ENCODE peak calls at places on chromosomes 13 and 19, in eight cellular contexts. One of them, this sample, is unnamed.

GRCh38 chr19:23093832-23094231 is 23.0 kb upstream of the ZNF730 start:
- DNase-seq in OCI-LY7: no peak
- DNase-seq in CD8-positive, alpha-beta memory T cell: no peak
- DNase-seq in heart left ventricle: no peak
- DNase-seq in DND-41: no peak
- DNase-seq in cardiac muscle cell: no peak
- DNase-seq in foreskin fibroblast: no peak
- DNase-seq in AG09309: no peak
- DNase-seq in this sample: no peak

GRCh38 chr13:97978661-97979450 is 25.4 kb downstream of the IPO5 start:
- DNase-seq in AG09309: no peak
- DNase-seq in heart left ventricle: no peak
- DNase-seq in OCI-LY7: no peak
- DNase-seq in DND-41: no peak
- DNase-seq in cardiac muscle cell: no peak
- DNase-seq in CD8-positive, alpha-beta memory T cell: no peak
- DNase-seq in foreskin fibroblast: peak; percentile 16
- DNase-seq in this sample: peak; percentile 43

GRCh38 chr19:36528921-36529518 is 949 bp upstream of the ZNF260 start:
- DNase-seq in cardiac muscle cell: peak; percentile 12
- DNase-seq in AG09309: no peak
- DNase-seq in OCI-LY7: peak; percentile 39
- DNase-seq in CD8-positive, alpha-beta memory T cell: no peak
- DNase-seq in foreskin fibroblast: no peak
- DNase-seq in DND-41: peak; percentile 29
- DNase-seq in heart left ventricle: peak; percentile 7
- DNase-seq in this sample: no peak

GRCh38 chr19:10419646-10420443 is 493 bp upstream of the PDE4A start:
- DNase-seq in cardiac muscle cell: peak; percentile 72
- DNase-seq in CD8-positive, alpha-beta memory T cell: no peak
- DNase-seq in AG09309: no peak
- DNase-seq in DND-41: peak; percentile 60
- DNase-seq in foreskin fibroblast: peak; percentile 45
- DNase-seq in OCI-LY7: peak; percentile 97
- DNase-seq in heart left ventricle: no peak
- DNase-seq in this sample: peak; percentile 45

GRCh38 chr13:21901772-21902708 is 231.2 kb downstream of the FGF9 start:
- DNase-seq in foreskin fibroblast: no peak
- DNase-seq in CD8-positive, alpha-beta memory T cell: no peak
- DNase-seq in AG09309: no peak
- DNase-seq in heart left ventricle: no peak
- DNase-seq in OCI-LY7: no peak
- DNase-seq in DND-41: no peak
- DNase-seq in cardiac muscle cell: no peak
- DNase-seq in this sample: peak; percentile 50

GRCh38 chr13:96707146-96707545 is 287.1 kb downstream of the OXGR1 start:
- DNase-seq in AG09309: no peak
- DNase-seq in DND-41: no peak
- DNase-seq in CD8-positive, alpha-beta memory T cell: no peak
- DNase-seq in cardiac muscle cell: no peak
- DNase-seq in foreskin fibroblast: no peak
- DNase-seq in OCI-LY7: no peak
- DNase-seq in heart left ventricle: no peak
- DNase-seq in this sample: no peak

GRCh38 chr19:17610384-17610783 is 54.9 kb downstream of the COLGALT1 start:
- DNase-seq in foreskin fibroblast: no peak
- DNase-seq in heart left ventricle: no peak
- DNase-seq in OCI-LY7: peak; percentile 81
- DNase-seq in DND-41: no peak
- DNase-seq in CD8-positive, alpha-beta memory T cell: peak; percentile 11
- DNase-seq in AG09309: no peak
- DNase-seq in cardiac muscle cell: no peak
- DNase-seq in this sample: peak; percentile 25

GRCh38 chr19:40671404-40671803 is 19.0 kb downstream of the NUMBL start:
- DNase-seq in CD8-positive, alpha-beta memory T cell: no peak
- DNase-seq in AG09309: no peak
- DNase-seq in heart left ventricle: peak; percentile 42
- DNase-seq in DND-41: no peak
- DNase-seq in foreskin fibroblast: no peak
- DNase-seq in cardiac muscle cell: no peak
- DNase-seq in OCI-LY7: no peak
- DNase-seq in this sample: no peak

GRCh38 chr13:40772765-40773473 is 1.9 kb upstream of the MRPS31 start:
- DNase-seq in AG09309: no peak
- DNase-seq in CD8-positive, alpha-beta memory T cell: no peak
- DNase-seq in OCI-LY7: no peak
- DNase-seq in DND-41: no peak
- DNase-seq in heart left ventricle: no peak
- DNase-seq in cardiac muscle cell: no peak
- DNase-seq in foreskin fibroblast: no peak
- DNase-seq in this sample: no peak

GRCh38 chr13:31044658-31045620 is 112.5 kb downstream of the TEX26 start:
- DNase-seq in CD8-positive, alpha-beta memory T cell: no peak
- DNase-seq in foreskin fibroblast: no peak
- DNase-seq in DND-41: peak; percentile 24
- DNase-seq in heart left ventricle: no peak
- DNase-seq in AG09309: no peak
- DNase-seq in OCI-LY7: no peak
- DNase-seq in cardiac muscle cell: no peak
- DNase-seq in this sample: no peak

GRCh38 chr13:65868106-65868505 is 1362.0 kb downstream of the PCDH9 start:
- DNase-seq in DND-41: no peak
- DNase-seq in AG09309: no peak
- DNase-seq in cardiac muscle cell: no peak
- DNase-seq in foreskin fibroblast: no peak
- DNase-seq in OCI-LY7: no peak
- DNase-seq in CD8-positive, alpha-beta memory T cell: no peak
- DNase-seq in heart left ventricle: no peak
- DNase-seq in this sample: no peak

GRCh38 chr13:36453518-36453917 is 21.2 kb downstream of the CCNA1 start:
- DNase-seq in CD8-positive, alpha-beta memory T cell: no peak
- DNase-seq in OCI-LY7: peak; percentile 20
- DNase-seq in DND-41: no peak
- DNase-seq in AG09309: peak; percentile 2
- DNase-seq in heart left ventricle: no peak
- DNase-seq in cardiac muscle cell: peak; percentile 34
- DNase-seq in foreskin fibroblast: no peak
- DNase-seq in this sample: peak; percentile 48

GRCh38 chr13:24274452-24274971 is 34.9 kb upstream of the C1QTNF9 start:
- DNase-seq in AG09309: no peak
- DNase-seq in foreskin fibroblast: no peak
- DNase-seq in OCI-LY7: peak; percentile 5
- DNase-seq in heart left ventricle: no peak
- DNase-seq in CD8-positive, alpha-beta memory T cell: peak; percentile 61
- DNase-seq in DND-41: peak; percentile 22
- DNase-seq in cardiac muscle cell: no peak
- DNase-seq in this sample: no peak

GRCh38 chr19:21110183-21110582 is 28.2 kb downstream of the ZNF714 start:
- DNase-seq in CD8-positive, alpha-beta memory T cell: no peak
- DNase-seq in DND-41: no peak
- DNase-seq in foreskin fibroblast: no peak
- DNase-seq in AG09309: no peak
- DNase-seq in heart left ventricle: no peak
- DNase-seq in OCI-LY7: no peak
- DNase-seq in cardiac muscle cell: no peak
- DNase-seq in this sample: no peak

GRCh38 chr19:52171321-52172169 is at the start of gene ZNF836:
- DNase-seq in AG09309: no peak
- DNase-seq in foreskin fibroblast: peak; percentile 67
- DNase-seq in CD8-positive, alpha-beta memory T cell: peak; percentile 91
- DNase-seq in DND-41: peak; percentile 92
- DNase-seq in OCI-LY7: peak; percentile 90
- DNase-seq in heart left ventricle: peak; percentile 93
- DNase-seq in cardiac muscle cell: peak; percentile 87
- DNase-seq in this sample: peak; percentile 69

GRCh38 chr19:52170304-52170703 is 1.1 kb downstream of the ZNF836 start:
- DNase-seq in AG09309: no peak
- DNase-seq in cardiac muscle cell: no peak
- DNase-seq in CD8-positive, alpha-beta memory T cell: peak; percentile 32
- DNase-seq in OCI-LY7: no peak
- DNase-seq in heart left ventricle: no peak
- DNase-seq in DND-41: peak; percentile 21
- DNase-seq in foreskin fibroblast: no peak
- DNase-seq in this sample: no peak

GRCh38 chr19:52176574-52176973 is 5.2 kb upstream of the ZNF836 start:
- DNase-seq in foreskin fibroblast: no peak
- DNase-seq in OCI-LY7: no peak
- DNase-seq in heart left ventricle: no peak
- DNase-seq in DND-41: no peak
- DNase-seq in AG09309: no peak
- DNase-seq in CD8-positive, alpha-beta memory T cell: no peak
- DNase-seq in cardiac muscle cell: no peak
- DNase-seq in this sample: no peak

GRCh38 chr19:52170863-52171320 is 529 bp downstream of the ZNF836 start:
- DNase-seq in heart left ventricle: peak; percentile 27
- DNase-seq in foreskin fibroblast: no peak
- DNase-seq in AG09309: no peak
- DNase-seq in OCI-LY7: no peak
- DNase-seq in DND-41: peak; percentile 27
- DNase-seq in cardiac muscle cell: peak; percentile 39
- DNase-seq in CD8-positive, alpha-beta memory T cell: no peak
- DNase-seq in this sample: no peak

DNA sequence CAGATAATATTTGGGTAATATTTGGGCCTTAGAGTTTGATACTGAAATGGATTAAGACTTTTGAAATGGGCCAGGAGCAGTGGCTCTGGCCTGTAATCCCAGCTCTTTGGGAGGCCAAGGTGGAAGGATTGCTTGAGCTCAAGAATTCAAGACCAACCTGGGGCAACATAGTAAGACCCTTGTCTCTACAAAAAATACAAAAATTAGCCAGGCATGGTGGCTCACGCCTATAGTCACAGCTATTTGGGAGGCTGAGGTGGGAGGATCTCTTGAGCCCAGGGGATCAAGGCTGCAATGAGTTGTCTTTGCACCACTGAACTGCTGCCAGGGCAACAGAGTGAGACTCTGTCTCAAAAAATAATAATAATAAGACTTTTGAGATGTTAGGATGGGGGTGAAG is 926 bp upstream of the ZNF836 start:
- DNase-seq in OCI-LY7: no peak
- DNase-seq in cardiac muscle cell: no peak
- DNase-seq in CD8-positive, alpha-beta memory T cell: no peak
- DNase-seq in foreskin fibroblast: no peak
- DNase-seq in heart left ventricle: no peak
- DNase-seq in DND-41: no peak
- DNase-seq in AG09309: no peak
- DNase-seq in this sample: no peak
- H3K4me3 ChIP-seq in OCI-LY7: peak overlapping the region; percentile 84
- H3K4me3 ChIP-seq in cardiac muscle cell: no peak overlapping the region
- H3K4me3 ChIP-seq in CD8-positive, alpha-beta memory T cell: peak overlapping the region; percentile 94
- H3K4me3 ChIP-seq in foreskin fibroblast: no peak overlapping the region
- H3K4me3 ChIP-seq in heart left ventricle: peak overlapping the region; percentile 70
- H3K4me3 ChIP-seq in DND-41: peak overlapping the region; percentile 77
- H3K4me3 ChIP-seq in AG09309: no peak overlapping the region
- H3K4me3 ChIP-seq in this sample: peak overlapping the region; percentile 92

GRCh38 chr13:60398438-60398891 is 1.4 kb downstream of the TDRD3 start:
- DNase-seq in AG09309: no peak
- DNase-seq in foreskin fibroblast: no peak
- DNase-seq in cardiac muscle cell: no peak
- DNase-seq in heart left ventricle: no peak
- DNase-seq in CD8-positive, alpha-beta memory T cell: no peak
- DNase-seq in OCI-LY7: no peak
- DNase-seq in DND-41: no peak
- DNase-seq in this sample: peak; percentile 20

GRCh38 chr13:60396008-60396782 is 825 bp upstream of the TDRD3 start:
- DNase-seq in OCI-LY7: peak; percentile 93
- DNase-seq in DND-41: peak; percentile 93
- DNase-seq in heart left ventricle: peak; percentile 92
- DNase-seq in cardiac muscle cell: peak; percentile 94
- DNase-seq in CD8-positive, alpha-beta memory T cell: peak; percentile 88
- DNase-seq in AG09309: peak; percentile 34
- DNase-seq in foreskin fibroblast: peak; percentile 95
- DNase-seq in this sample: peak; percentile 87

GRCh38 chr13:60397693-60398437 is 845 bp downstream of the TDRD3 start:
- DNase-seq in OCI-LY7: peak; percentile 73
- DNase-seq in foreskin fibroblast: peak; percentile 62
- DNase-seq in DND-41: peak; percentile 57
- DNase-seq in heart left ventricle: peak; percentile 57
- DNase-seq in cardiac muscle cell: peak; percentile 75
- DNase-seq in AG09309: peak; percentile 29
- DNase-seq in CD8-positive, alpha-beta memory T cell: peak; percentile 59
- DNase-seq in this sample: peak; percentile 66

GRCh38 chr13:60396783-60397692 is at the start of gene TDRD3:
- DNase-seq in OCI-LY7: peak; percentile 88
- DNase-seq in DND-41: peak; percentile 87
- DNase-seq in foreskin fibroblast: peak; percentile 82
- DNase-seq in cardiac muscle cell: peak; percentile 90
- DNase-seq in CD8-positive, alpha-beta memory T cell: peak; percentile 85
- DNase-seq in heart left ventricle: peak; percentile 84
- DNase-seq in AG09309: peak; percentile 40
- DNase-seq in this sample: peak; percentile 85

DNA sequence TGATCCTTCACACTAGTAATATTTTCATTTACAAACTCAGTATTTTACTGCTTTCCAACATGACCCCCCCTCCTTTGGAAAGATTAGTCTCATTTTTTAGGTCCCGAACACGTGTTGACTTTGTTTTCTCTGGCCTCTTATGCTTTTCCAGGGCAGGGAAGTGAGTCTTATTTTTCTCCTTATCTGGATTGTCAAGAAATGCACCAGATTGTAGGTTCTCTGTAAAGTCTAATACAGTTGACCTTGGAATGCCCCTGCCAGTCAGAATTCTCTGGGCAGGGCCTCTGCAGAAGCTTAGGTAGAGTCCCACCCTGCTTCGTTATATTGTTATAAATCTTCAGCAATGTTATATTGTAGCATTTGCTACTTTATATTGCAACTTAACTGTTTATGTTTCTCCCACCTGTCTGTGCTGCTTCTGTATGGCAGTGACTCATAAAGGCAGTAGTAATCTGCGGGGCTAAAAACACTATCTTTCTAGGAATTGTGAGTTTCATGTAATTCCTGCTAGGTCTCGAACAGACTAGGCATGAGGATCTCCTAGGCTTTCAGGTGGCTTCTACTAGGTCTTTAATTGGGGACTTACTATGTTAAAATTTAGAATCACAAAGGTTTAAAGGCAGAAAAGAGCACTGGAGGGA is 2.0 kb downstream of the TDRD3 start:
- DNase-seq in AG09309: no peak
- DNase-seq in heart left ventricle: no peak
- DNase-seq in cardiac muscle cell: peak; percentile 54
- DNase-seq in DND-41: no peak
- DNase-seq in OCI-LY7: no peak
- DNase-seq in foreskin fibroblast: no peak
- DNase-seq in CD8-positive, alpha-beta memory T cell: no peak
- DNase-seq in this sample: peak; percentile 49
- H3K4me3 ChIP-seq in AG09309: no peak overlapping the region
- H3K4me3 ChIP-seq in heart left ventricle: peak overlapping the region; percentile 72
- H3K4me3 ChIP-seq in cardiac muscle cell: peak overlapping the region; percentile 68
- H3K4me3 ChIP-seq in DND-41: peak overlapping the region; percentile 87
- H3K4me3 ChIP-seq in OCI-LY7: peak overlapping the region; percentile 77
- H3K4me3 ChIP-seq in foreskin fibroblast: peak overlapping the region; percentile 65
- H3K4me3 ChIP-seq in CD8-positive, alpha-beta memory T cell: no peak overlapping the region
- H3K4me3 ChIP-seq in this sample: peak overlapping the region; percentile 88

GRCh38 chr19:5341448-5341820 is 822 bp upstream of the PTPRS start:
- DNase-seq in cardiac muscle cell: no peak
- DNase-seq in DND-41: no peak
- DNase-seq in OCI-LY7: no peak
- DNase-seq in foreskin fibroblast: no peak
- DNase-seq in heart left ventricle: no peak
- DNase-seq in CD8-positive, alpha-beta memory T cell: no peak
- DNase-seq in AG09309: no peak
- DNase-seq in this sample: no peak
- H3K4me3 ChIP-seq in cardiac muscle cell: no peak overlapping the region
- H3K4me3 ChIP-seq in DND-41: no peak overlapping the region
- H3K4me3 ChIP-seq in OCI-LY7: no peak overlapping the region
- H3K4me3 ChIP-seq in foreskin fibroblast: no peak overlapping the region
- H3K4me3 ChIP-seq in heart left ventricle: no peak overlapping the region
- H3K4me3 ChIP-seq in CD8-positive, alpha-beta memory T cell: no peak overlapping the region
- H3K4me3 ChIP-seq in AG09309: no peak overlapping the region
- H3K4me3 ChIP-seq in this sample: no peak overlapping the region

GRCh38 chr13:29503041-29503837 is 92.2 kb downstream of the SLC7A1 start:
- DNase-seq in OCI-LY7: no peak
- DNase-seq in cardiac muscle cell: no peak
- DNase-seq in CD8-positive, alpha-beta memory T cell: no peak
- DNase-seq in DND-41: no peak
- DNase-seq in heart left ventricle: no peak
- DNase-seq in AG09309: no peak
- DNase-seq in foreskin fibroblast: no peak
- DNase-seq in this sample: peak; percentile 17
- H3K4me3 ChIP-seq in OCI-LY7: no peak overlapping the region
- H3K4me3 ChIP-seq in cardiac muscle cell: no peak overlapping the region
- H3K4me3 ChIP-seq in CD8-positive, alpha-beta memory T cell: no peak overlapping the region
- H3K4me3 ChIP-seq in DND-41: no peak overlapping the region
- H3K4me3 ChIP-seq in heart left ventricle: no peak overlapping the region
- H3K4me3 ChIP-seq in AG09309: no peak overlapping the region
- H3K4me3 ChIP-seq in foreskin fibroblast: peak overlapping the region; percentile 30
- H3K4me3 ChIP-seq in this sample: no peak overlapping the region